ENCODE peak calls at places on chromosomes 6 and 20, in ten cellular contexts. W is spleen, V is body of pancreas, N is psoas muscle, B is aorta, D is HCT116, Y is right cardiac atrium, H is brain microvascular endothelial cell, T is HepG2, M is GM23248. X is an unnamed sample.

GRCh38 chr20:49595811-49596545 is 28.0 kb upstream of the PTGIS start:
- DNase-seq in N (peak), T (no peak), W (no peak), B (peak), V (no peak), M (peak), H (peak), Y (peak), D (no peak), X (no peak)

GRCh38 chr6:21537660-21538059 is 55.9 kb upstream of the SOX4 start:
- DNase-seq in H (no peak), N (no peak), T (no peak), W (no peak), D (no peak), V (peak), M (no peak), B (no peak), Y (no peak), X (no peak)

GRCh38 chr20:3744806-3745685 is 12.6 kb downstream of the HSPA12B start:
- DNase-seq in V (peak), B (peak), T (peak), M (peak), H (peak), Y (peak), D (peak), N (peak), W (peak), X (no peak)

GRCh38 chr6:1614448-1614766 is 4.7 kb downstream of the FOXC1 start:
- DNase-seq in Y (no peak), T (no peak), B (no peak), H (no peak), W (no peak), D (no peak), N (no peak), V (no peak), M (no peak), X (no peak)

GRCh38 chr20:38138086-38138777 is 26.8 kb downstream of the TGM2 start:
- DNase-seq in M (no peak), D (no peak), Y (no peak), T (no peak), H (no peak), B (peak), W (peak), V (no peak), N (no peak), X (no peak)

GRCh38 chr6:46437671-46438221 is 53.5 kb downstream of the RCAN2 start:
- DNase-seq in T (no peak), M (peak), Y (no peak), H (no peak), N (no peak), D (no peak), V (no peak), B (no peak), W (no peak), X (no peak)

GRCh38 chr6:6882593-6882992 is 225.2 kb upstream of the RREB1 start:
- DNase-seq in D (no peak), B (no peak), M (no peak), V (no peak), W (no peak), Y (no peak), N (no peak), H (no peak), T (no peak), X (no peak)

GRCh38 chr20:8309638-8310037 is 177.6 kb downstream of the PLCB1 start:
- DNase-seq in V (no peak), T (no peak), D (no peak), Y (no peak), W (no peak), B (no peak), N (no peak), M (peak), H (peak), X (no peak)

GRCh38 chr6:144986271-144986670 is 701.1 kb downstream of the UTRN start:
- DNase-seq in W (no peak), N (no peak), H (no peak), M (no peak), V (no peak), B (no peak), D (no peak), Y (no peak), T (no peak), X (no peak)

GRCh38 chr6:125432014-125432413 is 130.2 kb upstream of the HDDC2 start:
- DNase-seq in B (no peak), D (no peak), T (no peak), M (no peak), Y (no peak), W (no peak), H (no peak), N (no peak), V (no peak), X (no peak)

GRCh38 chr6:43427406-43428111 is at the start of gene ABCC10:
- DNase-seq in T (peak), N (peak), B (peak), Y (peak), V (peak), H (peak), D (peak), W (peak), M (peak), X (peak)

GRCh38 chr6:135117413-135117968 is 62.9 kb upstream of the HBS1L start:
- DNase-seq in Y (no peak), H (no peak), V (no peak), M (no peak), T (no peak), N (no peak), W (no peak), D (no peak), B (no peak), X (no peak)

GRCh38 chr20:63530788-63531160 is 6.4 kb downstream of the PTK6 start:
- DNase-seq in Y (no peak), V (no peak), M (no peak), H (no peak), D (no peak), W (peak), B (no peak), N (no peak), T (no peak), X (no peak)

GRCh38 chr20:17610566-17611289 is 40.9 kb downstream of the DSTN start:
- DNase-seq in V (peak), Y (peak), M (no peak), W (peak), H (peak), N (no peak), T (no peak), B (peak), D (no peak), X (no peak)

GRCh38 chr6:85452441-85452881 is 2.6 kb downstream of the NT5E start:
- DNase-seq in V (no peak), D (no peak), Y (no peak), N (no peak), B (no peak), H (peak), M (peak), T (no peak), W (no peak), X (no peak)

GRCh38 chr20:63326314-63327228 is 33.6 kb downstream of the COL20A1 start:
- DNase-seq in Y (no peak), B (peak), W (no peak), D (no peak), H (no peak), V (no peak), N (peak), T (no peak), M (no peak), X (no peak)

GRCh38 chr20:38855356-38855755 is 49.9 kb downstream of the PPP1R16B start:
- DNase-seq in N (no peak), M (peak), H (no peak), Y (no peak), V (no peak), T (no peak), W (no peak), D (no peak), B (no peak), X (no peak)

GRCh38 chr6:32153835-32154513 is at the start of gene PPT2:
- DNase-seq in N (peak), D (peak), Y (peak), T (peak), H (peak), V (peak), W (peak), B (peak), M (peak), X (peak)

GRCh38 chr20:5989539-5989938 is 39.1 kb downstream of the MCM8 start:
- DNase-seq in M (no peak), D (no peak), B (no peak), V (no peak), H (no peak), Y (no peak), W (no peak), T (no peak), N (no peak), X (no peak)

GRCh38 chr6:140806431-140806830 is 1326.3 kb upstream of the GJE1 start:
- DNase-seq in H (no peak), V (no peak), W (no peak), B (no peak), M (no peak), Y (no peak), D (no peak), N (no peak), T (no peak), X (no peak)

GRCh38 chr6:52161689-52162438 is 24.3 kb upstream of the IL17A start:
- DNase-seq in W (no peak), T (no peak), Y (no peak), V (no peak), N (no peak), M (no peak), B (no peak), D (no peak), H (no peak), X (no peak)

GRCh38 chr20:37912874-37913273 is 9.9 kb downstream of the VSTM2L start:
- DNase-seq in V (no peak), H (no peak), N (no peak), M (no peak), D (no peak), W (no peak), T (no peak), Y (no peak), B (no peak), X (no peak)

GRCh38 chr20:50852085-50852484 is 57.2 kb downstream of the BCAS4 start:
- DNase-seq in V (no peak), M (no peak), W (no peak), T (no peak), B (no peak), Y (no peak), N (no peak), H (no peak), D (no peak), X (no peak)
- H3K27ac ChIP-seq in V (no peak), M (no peak), W (no peak), T (no peak), B (no peak), Y (no peak), N (no peak), H (no peak), D (no peak), X (no peak)

DNA sequence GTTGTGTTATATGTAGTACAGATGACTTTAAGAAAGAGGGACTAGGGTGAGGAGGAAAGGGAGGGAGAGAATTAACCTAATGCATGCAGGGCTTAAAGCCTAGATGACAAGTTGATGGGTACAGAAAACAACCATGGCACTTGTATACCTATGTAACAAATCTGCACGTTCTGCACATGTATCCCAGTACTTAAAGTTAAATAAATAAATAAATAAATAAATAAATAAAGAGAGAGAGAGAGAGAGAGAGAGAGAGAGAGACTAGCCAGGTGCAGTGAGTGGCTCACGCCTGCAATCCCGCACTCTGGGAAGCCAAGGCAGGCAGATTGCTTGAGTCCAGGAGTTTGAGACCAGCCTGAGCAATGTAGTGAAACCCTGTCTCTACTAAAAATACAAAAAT is 11.5 kb upstream of the CARMIL1 start:
- DNase-seq in M (no peak), W (no peak), B (no peak), D (no peak), H (no peak), Y (no peak), V (no peak), N (no peak), T (no peak), X (no peak)
- H3K27ac ChIP-seq in M (no peak), W (no peak), B (no peak), D (no peak), H (no peak), Y (no peak), V (no peak), N (no peak), T (no peak), X (no peak)

GRCh38 chr6:103507052-103507451 is 1352.7 kb downstream of the HACE1 start:
- DNase-seq in B (no peak), H (no peak), M (no peak), V (no peak), Y (no peak), D (no peak), T (no peak), N (no peak), W (no peak), X (no peak)
- H3K27ac ChIP-seq in B (no peak), H (no peak), M (no peak), V (no peak), Y (no peak), D (no peak), T (no peak), N (no peak), W (no peak), X (no peak)

GRCh38 chr6:39426057-39426592 is 103.6 kb upstream of the KCNK16 start:
- DNase-seq in Y (no peak), N (no peak), D (no peak), M (peak), T (no peak), V (no peak), W (no peak), B (no peak), H (peak), X (no peak)
- H3K27ac ChIP-seq in Y (no peak), N (no peak), D (no peak), M (peak), T (no peak), V (no peak), W (peak), B (no peak), H (peak), X (peak)

GRCh38 chr20:32458837-32459220 is 100.7 kb downstream of the ASXL1 start:
- DNase-seq in B (no peak), W (no peak), T (no peak), H (no peak), D (no peak), N (no peak), V (peak), M (no peak), Y (no peak), X (no peak)

GRCh38 chr20:32458061-32458836 is 100.1 kb downstream of the ASXL1 start:
- DNase-seq in T (no peak), M (no peak), H (no peak), B (no peak), V (peak), Y (no peak), N (no peak), W (no peak), D (no peak), X (no peak)

GRCh38 chr20:32455901-32456701 is 98.0 kb downstream of the ASXL1 start:
- DNase-seq in T (no peak), H (no peak), N (no peak), W (no peak), Y (no peak), M (no peak), B (no peak), D (no peak), V (no peak), X (no peak)

GRCh38 chr20:32456869-32457421 is 98.8 kb downstream of the ASXL1 start:
- DNase-seq in V (peak), W (no peak), B (no peak), Y (no peak), M (peak), N (peak), D (no peak), T (no peak), H (no peak), X (peak)

DNA sequence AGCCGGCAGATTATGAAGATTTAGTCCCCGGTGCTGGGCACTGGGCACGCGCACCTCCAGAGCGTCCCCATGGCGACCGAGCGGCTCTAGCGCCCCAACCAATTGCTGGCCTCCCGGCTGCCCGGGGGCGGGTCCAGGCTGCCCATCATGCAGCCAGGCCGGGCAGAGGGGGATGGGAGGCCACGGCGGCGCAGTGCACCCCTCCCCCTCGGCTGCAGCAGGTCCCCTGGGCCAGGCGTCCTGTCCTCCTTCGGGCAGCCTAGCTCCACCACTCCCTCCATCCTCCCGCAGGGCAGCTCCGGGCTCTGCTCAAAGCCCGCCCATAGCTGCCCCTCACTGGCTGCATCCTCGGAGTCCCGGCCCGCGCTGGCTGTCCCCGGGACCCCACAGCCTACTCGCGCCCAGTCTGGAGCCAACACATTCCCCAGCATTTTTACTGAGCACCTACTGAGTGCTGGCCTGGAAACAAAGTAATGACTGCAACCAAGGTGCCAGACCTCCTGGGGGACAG is 99.4 kb downstream of the ASXL1 start:
- DNase-seq in B (peak), T (no peak), H (no peak), W (no peak), D (no peak), M (peak), N (peak), V (peak), Y (peak), X (peak)
- H3K27ac ChIP-seq in B (no peak), T (no peak), H (no peak), W (no peak), D (no peak), M (no peak), N (no peak), V (peak), Y (no peak), X (peak)

DNA sequence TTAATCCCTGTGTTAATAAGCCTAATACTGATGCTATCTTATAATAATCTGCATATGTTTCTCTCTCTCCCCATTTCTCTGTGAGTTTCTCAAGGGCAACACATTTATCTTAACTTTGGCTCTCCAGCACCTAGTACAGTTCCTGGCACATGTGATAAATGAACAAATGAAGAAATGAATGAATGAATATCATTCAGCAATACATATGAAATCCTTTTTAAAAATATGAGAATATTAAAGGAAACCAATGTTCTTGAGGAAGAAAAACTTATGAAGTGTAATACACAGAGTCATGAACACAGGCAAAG is 55.9 kb downstream of the PIGU start:
- DNase-seq in D (no peak), B (no peak), M (no peak), N (no peak), V (no peak), Y (no peak), T (no peak), W (no peak), H (no peak), X (no peak)
- H3K27ac ChIP-seq in D (no peak), B (no peak), M (no peak), N (no peak), V (no peak), Y (no peak), T (peak), W (no peak), H (no peak), X (no peak)

DNA sequence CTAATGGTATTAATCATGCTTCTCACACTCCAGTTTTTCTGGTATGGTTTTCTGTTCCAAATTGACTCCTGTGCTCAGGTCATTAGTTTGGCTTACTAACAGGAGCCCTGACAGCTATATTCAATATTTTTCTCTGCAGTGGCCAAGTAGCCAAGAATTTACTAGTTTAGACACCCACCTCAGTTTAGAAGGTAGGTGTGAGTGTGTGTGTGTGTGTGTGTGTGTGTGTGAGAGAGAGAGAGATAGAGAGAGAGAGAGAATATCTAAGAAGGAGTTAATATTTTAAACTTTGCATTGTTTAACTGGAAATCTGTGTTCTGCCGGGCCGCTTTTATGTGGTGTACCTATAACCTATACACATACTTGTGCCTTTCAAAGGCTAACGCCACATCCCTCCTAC is 18.5 kb downstream of the JARID2 start:
- DNase-seq in W (no peak), T (no peak), D (no peak), Y (no peak), N (no peak), M (no peak), V (no peak), B (no peak), H (no peak), X (no peak)
- H3K27ac ChIP-seq in W (no peak), T (no peak), D (no peak), Y (no peak), N (peak), M (peak), V (no peak), B (no peak), H (no peak), X (peak)

DNA sequence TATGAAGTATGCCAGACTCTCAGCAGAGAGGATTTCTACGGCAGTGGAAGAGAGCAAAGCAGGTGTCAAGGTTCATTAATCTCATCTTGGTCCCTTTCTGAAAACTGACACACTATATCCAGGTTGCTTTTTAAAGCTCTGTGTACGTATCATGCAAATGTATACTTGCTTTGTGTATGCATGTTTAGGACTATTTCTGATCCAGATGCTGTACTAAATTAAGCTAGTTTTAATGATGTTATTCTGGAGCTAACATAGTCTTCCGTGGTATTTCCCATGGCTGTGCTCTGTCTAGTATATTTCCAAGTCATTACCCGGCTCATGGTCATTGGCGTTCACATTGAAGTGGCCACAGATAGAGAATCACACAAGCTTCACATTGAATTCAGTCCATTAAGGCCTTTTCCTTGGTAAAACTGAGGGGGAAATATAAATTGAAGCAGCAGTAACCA is 59.1 kb upstream of the SNX9 start:
- DNase-seq in N (no peak), D (no peak), W (no peak), H (no peak), Y (no peak), V (no peak), M (no peak), T (no peak), B (no peak), X (no peak)
- H3K27ac ChIP-seq in N (peak), D (peak), W (peak), H (peak), Y (no peak), V (peak), M (peak), T (no peak), B (peak), X (no peak)